ENCODE peak calls at places on chromosomes 2 and 18, in nine cellular contexts. One of them, this sample, is unnamed.

GRCh38 chr18:13616525-13617035 is 109.8 kb downstream of the FAM210A start:
- DNase-seq in dorsolateral prefrontal cortex: no peak
- DNase-seq in iPS DF 6.9: no peak
- DNase-seq in body of pancreas: no peak
- DNase-seq in transverse colon: no peak
- DNase-seq in effector memory CD4-positive, alpha-beta T cell: no peak
- DNase-seq in heart left ventricle: no peak
- DNase-seq in GM23248: no peak
- DNase-seq in fibroblast of lung: no peak
- DNase-seq in this sample: no peak

GRCh38 chr18:9596257-9596656 is 18.1 kb downstream of the PPP4R1 start:
- DNase-seq in dorsolateral prefrontal cortex: no peak
- DNase-seq in iPS DF 6.9: no peak
- DNase-seq in body of pancreas: no peak
- DNase-seq in transverse colon: no peak
- DNase-seq in effector memory CD4-positive, alpha-beta T cell: no peak
- DNase-seq in heart left ventricle: no peak
- DNase-seq in GM23248: peak
- DNase-seq in fibroblast of lung: no peak
- DNase-seq in this sample: no peak

GRCh38 chr18:36757081-36757480 is 71.7 kb downstream of the TPGS2 start:
- DNase-seq in dorsolateral prefrontal cortex: no peak
- DNase-seq in iPS DF 6.9: peak
- DNase-seq in body of pancreas: no peak
- DNase-seq in transverse colon: no peak
- DNase-seq in effector memory CD4-positive, alpha-beta T cell: no peak
- DNase-seq in heart left ventricle: no peak
- DNase-seq in GM23248: peak
- DNase-seq in fibroblast of lung: peak
- DNase-seq in this sample: peak

GRCh38 chr2:215626812-215627281 is 191.0 kb upstream of the FN1 start:
- DNase-seq in dorsolateral prefrontal cortex: no peak
- DNase-seq in iPS DF 6.9: no peak
- DNase-seq in body of pancreas: no peak
- DNase-seq in transverse colon: no peak
- DNase-seq in effector memory CD4-positive, alpha-beta T cell: no peak
- DNase-seq in heart left ventricle: no peak
- DNase-seq in GM23248: no peak
- DNase-seq in fibroblast of lung: no peak
- DNase-seq in this sample: no peak

GRCh38 chr2:109295070-109295780 is 166.2 kb downstream of the SH3RF3 start:
- DNase-seq in dorsolateral prefrontal cortex: no peak
- DNase-seq in iPS DF 6.9: no peak
- DNase-seq in body of pancreas: no peak
- DNase-seq in transverse colon: no peak
- DNase-seq in effector memory CD4-positive, alpha-beta T cell: no peak
- DNase-seq in heart left ventricle: no peak
- DNase-seq in GM23248: no peak
- DNase-seq in fibroblast of lung: no peak
- DNase-seq in this sample: no peak

GRCh38 chr2:28342081-28342967 is 50.3 kb upstream of the FOSL2 start:
- DNase-seq in dorsolateral prefrontal cortex: no peak
- DNase-seq in iPS DF 6.9: no peak
- DNase-seq in body of pancreas: peak
- DNase-seq in transverse colon: peak
- DNase-seq in effector memory CD4-positive, alpha-beta T cell: no peak
- DNase-seq in heart left ventricle: peak
- DNase-seq in GM23248: peak
- DNase-seq in fibroblast of lung: peak
- DNase-seq in this sample: no peak

GRCh38 chr2:38602136-38602731 is 494 bp downstream of the HNRNPLL start:
- DNase-seq in dorsolateral prefrontal cortex: peak
- DNase-seq in iPS DF 6.9: no peak
- DNase-seq in body of pancreas: peak
- DNase-seq in transverse colon: peak
- DNase-seq in effector memory CD4-positive, alpha-beta T cell: peak
- DNase-seq in heart left ventricle: peak
- DNase-seq in GM23248: peak
- DNase-seq in fibroblast of lung: no peak
- DNase-seq in this sample: peak

GRCh38 chr2:139142252-139142651 is 362.1 kb upstream of the NXPH2 start:
- DNase-seq in dorsolateral prefrontal cortex: no peak
- DNase-seq in iPS DF 6.9: no peak
- DNase-seq in body of pancreas: no peak
- DNase-seq in transverse colon: no peak
- DNase-seq in effector memory CD4-positive, alpha-beta T cell: no peak
- DNase-seq in heart left ventricle: no peak
- DNase-seq in GM23248: peak
- DNase-seq in fibroblast of lung: peak
- DNase-seq in this sample: no peak

GRCh38 chr18:10022365-10022764 is 108.5 kb downstream of the VAPA start:
- DNase-seq in dorsolateral prefrontal cortex: no peak
- DNase-seq in iPS DF 6.9: no peak
- DNase-seq in body of pancreas: no peak
- DNase-seq in transverse colon: no peak
- DNase-seq in effector memory CD4-positive, alpha-beta T cell: no peak
- DNase-seq in heart left ventricle: no peak
- DNase-seq in GM23248: no peak
- DNase-seq in fibroblast of lung: no peak
- DNase-seq in this sample: no peak

GRCh38 chr2:160288324-160288723 is 88.3 kb upstream of the ITGB6 start:
- DNase-seq in dorsolateral prefrontal cortex: no peak
- DNase-seq in iPS DF 6.9: no peak
- DNase-seq in body of pancreas: no peak
- DNase-seq in transverse colon: no peak
- DNase-seq in effector memory CD4-positive, alpha-beta T cell: no peak
- DNase-seq in heart left ventricle: no peak
- DNase-seq in GM23248: peak
- DNase-seq in fibroblast of lung: no peak
- DNase-seq in this sample: no peak

GRCh38 chr18:68397241-68398035 is 317.5 kb downstream of the TMX3 start:
- DNase-seq in dorsolateral prefrontal cortex: no peak
- DNase-seq in iPS DF 6.9: no peak
- DNase-seq in body of pancreas: no peak
- DNase-seq in transverse colon: no peak
- DNase-seq in effector memory CD4-positive, alpha-beta T cell: no peak
- DNase-seq in heart left ventricle: no peak
- DNase-seq in GM23248: no peak
- DNase-seq in fibroblast of lung: no peak
- DNase-seq in this sample: no peak

GRCh38 chr2:101792208-101792607 is 94.7 kb downstream of the MAP4K4 start:
- DNase-seq in dorsolateral prefrontal cortex: no peak
- DNase-seq in iPS DF 6.9: no peak
- DNase-seq in body of pancreas: no peak
- DNase-seq in transverse colon: no peak
- DNase-seq in effector memory CD4-positive, alpha-beta T cell: no peak
- DNase-seq in heart left ventricle: no peak
- DNase-seq in GM23248: no peak
- DNase-seq in fibroblast of lung: no peak
- DNase-seq in this sample: no peak

GRCh38 chr2:238985036-238985729 is 137.3 kb downstream of the TWIST2 start:
- DNase-seq in dorsolateral prefrontal cortex: no peak
- DNase-seq in iPS DF 6.9: no peak
- DNase-seq in body of pancreas: no peak
- DNase-seq in transverse colon: no peak
- DNase-seq in effector memory CD4-positive, alpha-beta T cell: no peak
- DNase-seq in heart left ventricle: no peak
- DNase-seq in GM23248: no peak
- DNase-seq in fibroblast of lung: no peak
- DNase-seq in this sample: no peak

GRCh38 chr2:176066645-176067586 is 16.8 kb downstream of the EVX2 start:
- DNase-seq in dorsolateral prefrontal cortex: no peak
- DNase-seq in iPS DF 6.9: no peak
- DNase-seq in body of pancreas: no peak
- DNase-seq in transverse colon: no peak
- DNase-seq in effector memory CD4-positive, alpha-beta T cell: no peak
- DNase-seq in heart left ventricle: no peak
- DNase-seq in GM23248: no peak
- DNase-seq in fibroblast of lung: no peak
- DNase-seq in this sample: no peak

GRCh38 chr2:162297925-162298552 is 20.4 kb downstream of the IFIH1 start:
- DNase-seq in dorsolateral prefrontal cortex: peak
- DNase-seq in iPS DF 6.9: no peak
- DNase-seq in body of pancreas: peak
- DNase-seq in transverse colon: peak
- DNase-seq in effector memory CD4-positive, alpha-beta T cell: peak
- DNase-seq in heart left ventricle: peak
- DNase-seq in GM23248: peak
- DNase-seq in fibroblast of lung: peak
- DNase-seq in this sample: peak

DNA sequence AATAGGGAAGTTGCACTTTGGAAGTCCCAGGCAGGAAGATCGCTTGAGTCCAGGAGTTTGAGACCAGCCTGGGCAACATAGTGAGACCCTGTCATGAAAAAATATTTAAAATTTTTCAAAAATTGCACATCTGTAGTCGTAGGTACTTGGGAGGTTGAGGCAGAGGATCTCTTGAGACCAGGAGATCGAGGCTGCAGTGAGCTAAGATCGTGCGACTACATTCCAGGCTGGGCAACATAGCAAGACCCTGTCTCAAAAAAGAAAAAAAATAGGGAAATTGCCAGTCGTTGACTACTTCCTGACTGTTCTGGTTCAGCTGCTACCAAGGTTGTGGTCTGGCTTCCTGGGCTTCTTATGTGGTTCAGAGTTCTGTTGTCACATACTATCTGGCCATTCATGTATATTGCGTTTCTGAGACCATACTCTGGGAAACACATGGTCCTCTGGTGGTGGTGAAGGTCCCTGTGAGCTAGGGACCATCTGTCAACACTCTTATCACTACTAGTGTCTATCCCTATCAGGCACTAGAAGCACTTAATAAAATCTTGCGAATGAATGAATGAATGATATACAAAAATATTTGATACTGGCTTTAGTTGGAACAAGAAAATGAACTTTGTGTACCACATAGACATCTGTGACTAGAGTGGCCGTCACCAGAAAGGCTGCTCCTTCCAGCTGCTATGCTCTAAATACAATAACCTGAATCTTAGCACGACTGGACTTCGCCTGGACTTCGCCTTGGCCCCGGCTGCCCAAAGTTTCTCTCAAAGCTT is 861 bp upstream of the KLHL23 start:
- DNase-seq in dorsolateral prefrontal cortex: no peak
- DNase-seq in iPS DF 6.9: no peak
- DNase-seq in body of pancreas: no peak
- DNase-seq in transverse colon: no peak
- DNase-seq in effector memory CD4-positive, alpha-beta T cell: no peak
- DNase-seq in heart left ventricle: no peak
- DNase-seq in GM23248: peak
- DNase-seq in fibroblast of lung: no peak
- DNase-seq in this sample: no peak
- H3K27ac ChIP-seq in dorsolateral prefrontal cortex: no peak
- H3K27ac ChIP-seq in iPS DF 6.9: no peak
- H3K27ac ChIP-seq in body of pancreas: peak
- H3K27ac ChIP-seq in transverse colon: peak
- H3K27ac ChIP-seq in effector memory CD4-positive, alpha-beta T cell: no peak
- H3K27ac ChIP-seq in heart left ventricle: peak
- H3K27ac ChIP-seq in GM23248: no peak
- H3K27ac ChIP-seq in fibroblast of lung: no peak
- H3K27ac ChIP-seq in this sample: peak

DNA sequence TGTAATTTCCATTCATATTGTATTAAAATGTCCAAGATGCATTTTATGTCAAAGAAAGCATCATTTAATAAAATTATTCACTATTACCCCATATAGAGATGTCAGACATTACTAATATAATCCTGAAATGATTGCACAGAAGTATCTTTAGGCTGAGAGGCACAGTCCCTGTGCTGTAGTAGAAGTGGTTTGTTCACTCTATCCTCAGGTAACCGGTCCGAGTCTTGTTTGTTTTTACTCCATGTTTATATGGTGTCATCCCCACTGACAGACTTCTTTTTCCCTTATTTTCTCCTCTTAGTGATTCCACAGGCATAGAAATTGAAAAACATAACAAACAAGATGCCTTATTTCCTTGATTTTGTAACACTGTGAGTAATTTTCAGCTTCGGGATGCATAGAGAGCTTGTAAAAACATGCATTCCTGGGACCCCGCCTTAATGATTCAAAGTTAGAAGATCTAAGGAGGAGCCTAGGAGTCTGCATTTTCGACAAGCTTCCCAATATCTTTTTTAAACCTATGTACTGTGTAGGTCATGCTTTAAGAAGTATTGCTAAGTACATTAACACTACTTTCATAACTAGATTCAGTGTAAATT is 109.7 kb upstream of the ZNF516 start:
- DNase-seq in dorsolateral prefrontal cortex: no peak
- DNase-seq in iPS DF 6.9: no peak
- DNase-seq in body of pancreas: no peak
- DNase-seq in transverse colon: no peak
- DNase-seq in effector memory CD4-positive, alpha-beta T cell: no peak
- DNase-seq in heart left ventricle: no peak
- DNase-seq in GM23248: peak
- DNase-seq in fibroblast of lung: no peak
- DNase-seq in this sample: no peak
- H3K27ac ChIP-seq in dorsolateral prefrontal cortex: no peak
- H3K27ac ChIP-seq in iPS DF 6.9: no peak
- H3K27ac ChIP-seq in body of pancreas: no peak
- H3K27ac ChIP-seq in transverse colon: no peak
- H3K27ac ChIP-seq in effector memory CD4-positive, alpha-beta T cell: no peak
- H3K27ac ChIP-seq in heart left ventricle: no peak
- H3K27ac ChIP-seq in GM23248: peak
- H3K27ac ChIP-seq in fibroblast of lung: no peak
- H3K27ac ChIP-seq in this sample: no peak

GRCh38 chr2:234334146-234334545 is 162.7 kb downstream of the ARL4C start:
- DNase-seq in dorsolateral prefrontal cortex: no peak
- DNase-seq in iPS DF 6.9: no peak
- DNase-seq in body of pancreas: no peak
- DNase-seq in transverse colon: no peak
- DNase-seq in effector memory CD4-positive, alpha-beta T cell: no peak
- DNase-seq in heart left ventricle: no peak
- DNase-seq in GM23248: no peak
- DNase-seq in fibroblast of lung: no peak
- DNase-seq in this sample: no peak
- H3K27ac ChIP-seq in dorsolateral prefrontal cortex: no peak
- H3K27ac ChIP-seq in iPS DF 6.9: no peak
- H3K27ac ChIP-seq in body of pancreas: peak
- H3K27ac ChIP-seq in transverse colon: peak
- H3K27ac ChIP-seq in effector memory CD4-positive, alpha-beta T cell: no peak
- H3K27ac ChIP-seq in heart left ventricle: no peak
- H3K27ac ChIP-seq in GM23248: no peak
- H3K27ac ChIP-seq in fibroblast of lung: no peak
- H3K27ac ChIP-seq in this sample: no peak

DNA sequence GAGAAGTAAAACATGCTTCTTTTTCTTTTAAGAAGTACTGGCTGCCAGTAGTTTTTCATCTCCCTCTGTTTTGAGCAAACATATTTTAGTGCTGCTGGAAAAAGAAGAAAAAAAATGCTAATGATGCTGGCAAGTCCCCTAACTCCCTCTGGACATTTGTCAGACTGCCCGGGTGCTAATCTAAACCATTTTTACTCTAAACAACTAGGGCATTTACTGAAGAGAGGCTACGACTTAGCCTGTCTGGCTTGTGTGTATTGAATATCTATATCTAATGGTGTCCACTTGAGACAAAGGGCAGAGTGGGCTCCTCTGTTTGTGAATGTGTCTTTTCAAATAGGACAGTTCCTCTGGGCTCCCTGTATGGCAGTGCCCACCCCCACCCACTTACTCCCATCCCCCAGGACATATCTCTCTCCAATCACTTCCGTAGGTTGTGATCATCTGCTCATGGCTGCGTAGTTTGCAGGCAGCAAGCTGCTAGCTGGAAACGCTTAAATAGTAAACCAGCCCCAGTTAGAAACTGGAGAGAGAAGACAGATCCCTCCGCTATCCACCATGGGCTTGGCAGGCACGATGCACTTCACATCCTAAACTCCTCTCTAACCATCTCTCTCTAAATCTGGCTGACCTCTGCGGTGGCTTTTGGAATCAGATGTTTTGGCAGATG is 58.4 kb downstream of the DOCK10 start:
- DNase-seq in dorsolateral prefrontal cortex: peak
- DNase-seq in iPS DF 6.9: no peak
- DNase-seq in body of pancreas: no peak
- DNase-seq in transverse colon: no peak
- DNase-seq in effector memory CD4-positive, alpha-beta T cell: no peak
- DNase-seq in heart left ventricle: no peak
- DNase-seq in GM23248: peak
- DNase-seq in fibroblast of lung: peak
- DNase-seq in this sample: no peak
- H3K27ac ChIP-seq in dorsolateral prefrontal cortex: peak
- H3K27ac ChIP-seq in iPS DF 6.9: no peak
- H3K27ac ChIP-seq in body of pancreas: peak
- H3K27ac ChIP-seq in transverse colon: peak
- H3K27ac ChIP-seq in effector memory CD4-positive, alpha-beta T cell: peak
- H3K27ac ChIP-seq in heart left ventricle: peak
- H3K27ac ChIP-seq in GM23248: peak
- H3K27ac ChIP-seq in fibroblast of lung: peak
- H3K27ac ChIP-seq in this sample: peak

This sample was measured in small intestine.